ENCODE peak calls at places on chromosomes 2 and 18, in eight cellular contexts. O is hepatocyte, N is endodermal cell, A is RWPE1, W is psoas muscle, X is upper lobe of right lung, C is HCT116, G is HL-60. D is an unnamed sample.

GRCh38 chr2:35591886-35592285 is 763.7 kb upstream of the CRIM1 start:
- DNase-seq in O (no peak), N (no peak), C (no peak), A (no peak), G (no peak), W (no peak), X (no peak), D (no peak)

GRCh38 chr18:28095041-28095440 is 81.9 kb downstream of the CDH2 start:
- DNase-seq in G (no peak), N (no peak), X (no peak), A (no peak), W (no peak), C (no peak), O (no peak), D (no peak)

GRCh38 chr18:770583-770961 is 41.5 kb downstream of the YES1 start:
- DNase-seq in O (no peak), X (no peak), C (no peak), W (no peak), N (no peak), A (no peak), G (no peak), D (no peak)

GRCh38 chr2:66390811-66391210 is 44.1 kb upstream of the MEIS1 start:
- DNase-seq in G (no peak), N (no peak), W (no peak), O (no peak), C (no peak), X (no peak), A (peak; percentile 84), D (no peak)

GRCh38 chr2:241620419-241620769 is 16.6 kb downstream of the THAP4 start:
- DNase-seq in O (no peak), A (no peak), N (no peak), W (no peak), C (peak; percentile 33), G (no peak), X (no peak), D (no peak)

GRCh38 chr18:33573193-33573592 is 4.8 kb upstream of the ASXL3 start:
- DNase-seq in A (no peak), C (no peak), N (no peak), W (no peak), G (no peak), X (no peak), O (no peak), D (no peak)

GRCh38 chr2:119006441-119006840 is 64.4 kb downstream of the MARCO start:
- DNase-seq in N (no peak), W (no peak), X (no peak), O (no peak), C (no peak), G (no peak), A (no peak), D (no peak)

GRCh38 chr2:14756981-14757657 is 124.6 kb downstream of the LRATD1 start:
- DNase-seq in C (no peak), W (no peak), O (peak; percentile 44), X (no peak), N (no peak), A (peak; percentile 86), G (peak; percentile 3), D (no peak)

GRCh38 chr2:206584323-206585116 is 57.8 kb upstream of the FAM237A start:
- DNase-seq in O (peak; percentile 8), N (peak; percentile 53), C (no peak), G (no peak), W (no peak), X (no peak), A (no peak), D (peak; percentile 12)

GRCh38 chr18:74976331-74976909 is 232.5 kb downstream of the PTGR3 start:
- DNase-seq in C (no peak), N (no peak), G (no peak), W (no peak), A (no peak), O (no peak), X (no peak), D (no peak)

GRCh38 chr2:11094021-11094810 is 61.1 kb upstream of the SLC66A3 start:
- DNase-seq in N (no peak), A (no peak), G (no peak), O (no peak), C (no peak), X (peak; percentile 51), W (no peak), D (no peak)

GRCh38 chr2:160242863-160243552 is 42.9 kb upstream of the ITGB6 start:
- DNase-seq in C (no peak), N (no peak), G (no peak), A (no peak), W (no peak), X (no peak), O (no peak), D (no peak)

GRCh38 chr18:8812631-8813030 is 107.3 kb downstream of the MTCL1 start:
- DNase-seq in C (no peak), W (no peak), G (no peak), X (no peak), A (no peak), N (no peak), O (no peak), D (no peak)

GRCh38 chr18:8809514-8809913 is 104.2 kb downstream of the MTCL1 start:
- DNase-seq in X (no peak), G (no peak), O (no peak), N (no peak), A (no peak), W (no peak), C (no peak), D (no peak)

GRCh38 chr18:8811115-8811514 is 105.8 kb downstream of the MTCL1 start:
- DNase-seq in X (no peak), A (peak; percentile 35), C (no peak), O (no peak), N (no peak), G (no peak), W (no peak), D (no peak)

GRCh38 chr18:8808001-8808400 is 102.6 kb downstream of the MTCL1 start:
- DNase-seq in G (no peak), N (no peak), C (no peak), W (no peak), A (no peak), O (no peak), X (no peak), D (no peak)

DNA sequence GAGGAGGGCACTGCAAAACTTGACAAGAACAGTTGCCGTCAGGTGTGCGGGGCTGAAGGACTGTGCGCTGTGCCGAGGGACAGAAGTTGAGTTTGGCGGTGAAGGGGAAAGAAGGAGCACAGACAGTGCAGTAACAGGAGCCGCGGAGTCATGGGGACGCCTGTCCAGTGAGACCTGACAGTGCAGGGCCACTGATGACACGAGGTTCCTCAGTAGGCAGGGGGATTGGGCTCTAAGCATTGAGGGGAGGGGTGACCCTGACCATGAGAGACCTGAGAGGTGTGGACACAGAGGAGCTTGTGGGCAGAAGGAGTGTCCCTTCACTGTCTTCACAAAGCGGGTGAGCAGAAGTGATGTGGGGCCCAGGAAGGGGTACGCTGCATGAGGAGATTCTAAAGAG is 104.8 kb downstream of the MTCL1 start:
- DNase-seq in O (no peak), G (no peak), C (no peak), W (no peak), N (no peak), X (no peak), A (no peak), D (no peak)
- H3K27ac ChIP-seq in O (no peak overlapping the region), G (no peak overlapping the region), C (no peak overlapping the region), W (no peak overlapping the region), N (no peak overlapping the region), X (no peak overlapping the region), A (peak overlapping the region; percentile 6), D (no peak overlapping the region)

GRCh38 chr18:59729781-59730180 is 32.6 kb upstream of the CCBE1 start:
- DNase-seq in N (peak; percentile 53), A (peak; percentile 56), C (no peak), W (no peak), X (no peak), G (no peak), O (no peak), D (no peak)

GRCh38 chr18:59736061-59736460 is 38.8 kb upstream of the CCBE1 start:
- DNase-seq in N (no peak), A (no peak), W (no peak), X (no peak), O (no peak), G (no peak), C (no peak), D (no peak)

GRCh38 chr18:59733411-59733810 is 36.2 kb upstream of the CCBE1 start:
- DNase-seq in W (no peak), A (no peak), O (no peak), N (no peak), G (no peak), X (no peak), C (no peak), D (no peak)

GRCh38 chr18:59735269-59735860 is 38.1 kb upstream of the CCBE1 start:
- DNase-seq in N (no peak), G (no peak), C (no peak), O (no peak), A (no peak), W (no peak), X (no peak), D (no peak)

DNA sequence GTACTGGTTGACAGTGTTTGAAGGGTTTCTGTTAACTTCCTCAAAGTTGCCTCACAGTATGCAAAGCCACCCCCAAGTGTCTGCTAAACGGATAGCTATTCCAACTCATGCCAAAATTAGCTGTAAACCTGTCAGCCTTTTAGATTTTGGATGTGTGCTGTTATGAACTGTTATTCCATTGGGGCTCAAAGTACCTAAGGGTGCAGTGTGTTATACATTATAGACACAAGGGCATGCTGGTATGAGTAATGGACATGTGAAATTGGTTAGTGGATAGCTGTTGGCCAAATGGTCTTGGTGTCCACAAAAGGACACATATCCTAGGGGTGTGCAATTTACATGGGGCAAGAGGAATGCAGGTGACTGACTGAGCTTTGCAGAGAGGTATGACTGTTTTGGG is 33.7 kb upstream of the CCBE1 start:
- DNase-seq in G (no peak), W (no peak), A (no peak), O (no peak), X (no peak), N (no peak), C (no peak), D (no peak)
- H3K27ac ChIP-seq in G (no peak overlapping the region), W (no peak overlapping the region), A (no peak overlapping the region), O (no peak overlapping the region), X (no peak overlapping the region), N (no peak overlapping the region), C (no peak overlapping the region), D (no peak overlapping the region)

DNA sequence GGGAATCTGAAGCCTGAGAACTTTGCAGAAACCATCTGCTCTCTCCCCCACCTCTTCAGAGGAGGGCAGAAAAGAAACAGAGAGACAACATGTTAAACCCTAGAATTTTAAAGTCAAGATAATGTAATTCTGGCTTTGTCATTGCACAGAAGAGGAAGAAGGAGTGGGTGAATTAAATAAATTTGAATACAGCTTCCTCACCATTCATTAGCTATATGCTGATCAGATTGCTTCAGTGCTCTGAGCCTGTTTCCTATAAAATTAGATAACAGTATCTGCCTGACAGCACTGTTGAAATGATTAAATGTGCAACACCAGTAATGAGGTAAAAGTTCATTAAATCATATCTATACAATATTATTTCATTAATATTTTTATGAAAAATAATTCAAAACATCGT is 247.4 kb downstream of the CNTNAP5 start:
- DNase-seq in A (no peak), X (no peak), N (no peak), G (no peak), W (no peak), O (no peak), C (no peak), D (no peak)
- H3K27ac ChIP-seq in A (no peak overlapping the region), X (no peak overlapping the region), N (no peak overlapping the region), G (no peak overlapping the region), W (no peak overlapping the region), O (no peak overlapping the region), C (no peak overlapping the region), D (no peak overlapping the region)

GRCh38 chr2:38170733-38171132 is 94.8 kb upstream of the CYP1B1 start:
- DNase-seq in N (no peak), O (no peak), W (no peak), C (no peak), A (no peak), G (no peak), X (no peak), D (no peak)
- H3K27ac ChIP-seq in N (no peak overlapping the region), O (no peak overlapping the region), W (no peak overlapping the region), C (no peak overlapping the region), A (no peak overlapping the region), G (no peak overlapping the region), X (peak overlapping the region; percentile 37), D (no peak overlapping the region)

D was measured in caudate nucleus.